ENCODE peak calls at places on chromosomes 4 and X, in five cellular contexts. M, N, E, R and C are unnamed samples.

GRCh38 chr4:78057135-78057599 is at the start of gene FRAS1:
- DNase-seq in M (no peak), N (peak), E (peak), R (no peak), C (no peak)

GRCh38 chr4:55794053-55794452 is 25.5 kb upstream of the EXOC1L start:
- DNase-seq in M (no peak), N (no peak), E (no peak), R (no peak), C (no peak)

GRCh38 chr4:170497105-170497504 is 407.3 kb upstream of the AADAT start:
- DNase-seq in M (peak), N (no peak), E (no peak), R (no peak), C (no peak)

GRCh38 chrX:45758738-45759397 is 558.2 kb upstream of the DIPK2B start:
- DNase-seq in M (peak), N (no peak), E (no peak), R (no peak), C (no peak)

GRCh38 chr4:13933163-13933562 is 305.6 kb upstream of the BOD1L1 start:
- DNase-seq in M (peak), N (peak), E (no peak), R (no peak), C (no peak)

GRCh38 chr4:1874207-1874606 is 3.0 kb downstream of the NSD2 start:
- DNase-seq in M (no peak), N (no peak), E (no peak), R (no peak), C (no peak)

GRCh38 chr4:68175562-68176155 is 46.0 kb upstream of the TMPRSS11F start:
- DNase-seq in M (peak), N (peak), E (no peak), R (peak), C (no peak)

GRCh38 chr4:28469886-28470285 is 1609.2 kb downstream of the STIM2 start:
- DNase-seq in M (peak), N (no peak), E (no peak), R (no peak), C (no peak)

GRCh38 chr4:149572711-149573110 is 242.9 kb downstream of the IQCM start:
- DNase-seq in M (no peak), N (no peak), E (no peak), R (no peak), C (no peak)

GRCh38 chrX:42714981-42715688 is 62.8 kb downstream of the PPP1R2C start:
- DNase-seq in M (no peak), N (peak), E (peak), R (no peak), C (peak)

GRCh38 chr4:108301583-108302256 is 133.0 kb upstream of the LEF1 start:
- DNase-seq in M (no peak), N (no peak), E (no peak), R (no peak), C (no peak)

GRCh38 chrX:13996650-13997049 is 33.0 kb downstream of the GEMIN8 start:
- DNase-seq in M (no peak), N (no peak), E (no peak), R (no peak), C (no peak)

GRCh38 chrX:103361798-103362197 is 5.5 kb downstream of the TCEAL9 start:
- DNase-seq in M (no peak), N (no peak), E (no peak), R (no peak), C (no peak)

GRCh38 chr4:170623899-170624298 is 534.1 kb upstream of the AADAT start:
- DNase-seq in M (no peak), N (no peak), E (no peak), R (no peak), C (no peak)

GRCh38 chrX:44244008-44244407 is 99.5 kb downstream of the EFHC2 start:
- DNase-seq in M (peak), N (peak), E (no peak), R (no peak), C (no peak)

GRCh38 chr4:102988429-102989020 is 31.0 kb downstream of the SLC9B1 start:
- DNase-seq in M (no peak), N (no peak), E (no peak), R (no peak), C (no peak)

GRCh38 chr4:7719354-7720174 is 220.1 kb downstream of the AFAP1 start:
- DNase-seq in M (peak), N (peak), E (peak), R (no peak), C (peak)

GRCh38 chr4:148834804-148835598 is 392.8 kb upstream of the NR3C2 start:
- DNase-seq in M (peak), N (peak), E (peak), R (no peak), C (no peak)

GRCh38 chr4:72577211-72577610 is 8.2 kb upstream of the ADAMTS3 start:
- DNase-seq in M (no peak), N (no peak), E (no peak), R (no peak), C (no peak)

GRCh38 chr4:76954489-76954888 is 4.9 kb downstream of the SEPTIN11 start:
- DNase-seq in M (no peak), N (no peak), E (no peak), R (no peak), C (no peak)

GRCh38 chrX:106742831-106743230 is 16.3 kb downstream of the RNF128 start:
- DNase-seq in M (no peak), N (no peak), E (no peak), R (no peak), C (no peak)

GRCh38 chr4:77196866-77197265 is 39.9 kb downstream of the CCNG2 start:
- DNase-seq in M (no peak), N (no peak), E (no peak), R (no peak), C (no peak)

GRCh38 chr4:128573781-128574508 is 235.6 kb upstream of the JADE1 start:
- DNase-seq in M (peak), N (peak), E (no peak), R (peak), C (no peak)

GRCh38 chrX:94430091-94430490 is 756.1 kb downstream of the FAM133A start:
- DNase-seq in M (no peak), N (no peak), E (no peak), R (no peak), C (no peak)

GRCh38 chr4:87430038-87430437 is 7.7 kb downstream of the NUDT9 start:
- DNase-seq in M (no peak), N (no peak), E (no peak), R (no peak), C (no peak)

GRCh38 chrX:13790206-13791131 is 26.4 kb downstream of the GPM6B start:
- DNase-seq in M (peak), N (no peak), E (no peak), R (no peak), C (no peak)

GRCh38 chr4:153082322-153083301 is 121.6 kb upstream of the TRIM2 start:
- DNase-seq in M (no peak), N (no peak), E (no peak), R (no peak), C (no peak)

GRCh38 chr4:162684371-162684700 is 482.4 kb downstream of the NAF1 start:
- DNase-seq in M (no peak), N (no peak), E (no peak), R (no peak), C (no peak)

GRCh38 chr4:7110546-7110945 is 42.7 kb upstream of the GRPEL1 start:
- DNase-seq in M (no peak), N (no peak), E (peak), R (no peak), C (no peak)

GRCh38 chrX:23118890-23119527 is 119.2 kb downstream of the DDX53 start:
- DNase-seq in M (no peak), N (no peak), E (no peak), R (no peak), C (no peak)

GRCh38 chr4:48578132-48578964 is 88.3 kb downstream of the ZAR1 start:
- DNase-seq in M (peak), N (peak), E (no peak), R (peak), C (peak)

GRCh38 chr4:8053688-8054449 is 104.7 kb downstream of the ABLIM2 start:
- DNase-seq in M (no peak), N (no peak), E (no peak), R (no peak), C (no peak)

GRCh38 chrX:68648960-68649359 is 1.5 kb downstream of the STARD8 start:
- DNase-seq in M (no peak), N (peak), E (no peak), R (no peak), C (no peak)

GRCh38 chrX:68650491-68650890 is 3.0 kb downstream of the STARD8 start:
- DNase-seq in M (peak), N (no peak), E (no peak), R (no peak), C (no peak)

GRCh38 chrX:68646421-68646820 is 1.0 kb upstream of the STARD8 start:
- DNase-seq in M (no peak), N (no peak), E (no peak), R (no peak), C (no peak)

GRCh38 chrX:68652327-68652930 is 5.0 kb downstream of the STARD8 start:
- DNase-seq in M (peak), N (no peak), E (no peak), R (no peak), C (no peak)

DNA sequence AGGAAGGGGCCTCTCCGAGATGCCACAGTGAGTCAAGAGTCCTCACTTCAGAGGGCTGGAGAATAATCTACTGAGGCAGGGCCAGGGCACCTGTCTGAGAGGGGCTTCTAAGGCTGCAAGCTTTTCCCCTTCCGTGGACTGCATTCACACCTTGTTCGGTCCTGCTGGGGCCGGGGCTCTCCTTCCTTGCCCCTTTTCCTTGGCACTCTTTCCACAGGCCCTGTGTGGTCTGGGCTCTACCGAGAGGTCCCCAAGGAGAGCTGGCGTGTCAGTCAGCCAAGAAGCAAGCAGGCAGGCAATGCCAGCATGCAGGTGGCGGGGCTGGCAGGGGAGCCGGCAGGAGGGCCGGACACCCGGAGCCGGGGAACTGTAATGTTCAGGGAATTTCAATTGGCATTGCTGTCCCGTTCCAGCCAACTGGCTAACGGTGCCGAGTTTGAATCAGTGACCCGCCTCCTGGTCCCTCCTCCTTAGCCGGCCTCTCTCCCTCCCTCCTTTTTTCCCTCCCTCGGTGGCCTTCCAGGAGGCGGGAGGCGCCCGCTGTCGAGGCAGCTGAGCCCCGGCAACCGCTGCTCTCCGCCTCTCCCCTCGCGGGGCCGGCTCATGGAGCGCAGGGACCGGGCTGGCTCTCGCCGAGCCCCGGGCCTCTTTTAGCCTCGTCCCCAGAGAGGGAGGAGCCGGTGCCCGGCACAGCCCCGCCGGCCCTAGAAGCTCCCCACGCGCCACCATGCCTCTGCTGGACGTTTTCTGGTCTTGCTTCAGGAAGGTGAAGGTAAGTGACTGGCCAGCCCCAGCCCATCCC is at the start of gene STARD8:
- DNase-seq in M (peak), N (peak), E (peak), R (no peak), C (no peak)
- H3K4me3 ChIP-seq in M (peak), N (no peak), E (peak), R (peak), C (no peak)

DNA sequence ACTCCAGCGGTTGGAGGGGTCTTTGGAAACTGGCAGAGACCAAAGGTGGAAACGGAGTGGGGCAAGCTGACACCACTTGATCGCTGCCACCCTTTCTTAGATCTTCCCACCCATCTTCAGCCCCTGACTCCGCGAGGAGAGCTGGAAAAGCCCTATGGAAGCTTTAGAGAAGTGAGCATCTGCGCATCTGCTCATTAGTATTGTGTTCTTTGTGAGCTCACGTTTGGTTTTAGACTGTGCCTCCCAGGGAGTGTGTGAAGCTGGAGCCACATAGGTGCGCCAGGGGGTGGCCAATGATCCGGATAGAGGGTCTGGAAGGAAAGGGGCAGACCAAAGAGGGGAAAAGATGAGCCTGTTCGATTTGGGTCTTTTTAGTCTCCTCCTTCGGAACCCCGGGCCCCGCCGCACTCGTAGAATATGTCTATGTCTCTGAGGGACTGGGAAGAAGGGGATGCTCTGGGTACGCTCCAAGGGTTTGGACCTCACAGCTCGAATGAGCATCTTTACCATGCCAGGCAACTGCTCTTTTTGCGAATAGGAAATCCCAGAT is 564 bp upstream of the DKK2 start:
- DNase-seq in M (no peak), N (no peak), E (no peak), R (no peak), C (no peak)
- H3K4me3 ChIP-seq in M (peak), N (peak), E (peak), R (peak), C (no peak)

DNA sequence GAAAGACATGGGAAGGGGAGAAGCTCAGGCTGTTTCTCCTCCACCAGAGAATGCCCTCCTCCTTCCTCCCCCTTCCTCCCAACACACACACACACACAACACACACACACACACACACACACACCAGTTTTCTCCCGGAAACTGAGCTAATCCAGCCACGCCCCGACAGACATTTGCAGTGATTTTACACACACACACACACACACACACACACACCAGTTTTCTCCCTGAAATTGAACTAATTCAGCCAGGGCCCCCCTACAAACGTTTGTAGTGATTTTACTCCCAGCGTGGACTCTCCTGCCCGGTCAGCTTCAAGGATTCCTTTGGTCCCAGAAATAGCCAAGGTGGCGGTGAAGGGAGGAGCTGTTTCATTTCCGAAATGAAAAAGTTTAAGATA is 32.9 kb upstream of the STX18 start:
- DNase-seq in M (peak), N (no peak), E (peak), R (no peak), C (no peak)
- H3K4me3 ChIP-seq in M (peak), N (peak), E (peak), R (peak), C (peak)

DNA sequence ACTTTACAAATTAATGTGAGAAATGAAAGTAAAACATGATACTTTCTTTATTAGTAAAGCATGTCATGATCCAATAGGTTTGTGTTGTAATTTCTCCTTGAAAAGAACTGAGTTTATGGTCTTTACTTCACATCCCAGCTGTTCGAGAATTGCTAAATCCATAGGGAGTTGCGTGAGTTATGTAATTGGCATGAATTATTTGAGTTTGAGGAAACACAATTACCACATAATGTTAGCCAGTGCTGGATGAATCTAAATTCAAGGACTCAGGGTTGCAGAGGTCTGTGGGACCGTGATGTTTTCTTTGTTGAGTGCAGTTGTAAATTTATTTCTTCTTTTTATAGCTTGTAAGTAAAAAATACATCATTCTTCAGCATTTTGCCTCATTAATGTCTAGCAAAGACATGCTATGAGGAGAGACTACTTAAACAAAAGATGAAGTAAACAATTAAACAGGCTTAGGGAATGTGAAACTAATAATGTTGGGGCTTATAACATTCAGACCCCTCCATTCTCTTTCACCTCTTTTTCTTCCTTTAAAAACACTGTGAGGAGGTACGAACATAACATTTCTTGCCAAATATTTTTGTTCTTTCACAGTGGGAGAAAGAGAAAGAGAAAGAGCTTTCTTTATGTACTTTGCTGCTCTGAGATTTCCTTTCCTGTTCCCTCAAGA is 159.7 kb upstream of the ANK2 start:
- DNase-seq in M (peak), N (no peak), E (no peak), R (no peak), C (no peak)
- H3K4me3 ChIP-seq in M (peak), N (no peak), E (peak), R (no peak), C (no peak)

GRCh38 chr4:173345648-173346047 is 11.5 kb upstream of the HMGB2 start:
- DNase-seq in M (no peak), N (no peak), E (no peak), R (no peak), C (no peak)
- H3K4me3 ChIP-seq in M (no peak), N (no peak), E (no peak), R (no peak), C (no peak)

GRCh38 chr4:101065346-101065745 is 282.0 kb downstream of the PPP3CA start:
- DNase-seq in M (no peak), N (no peak), E (no peak), R (no peak), C (no peak)
- H3K4me3 ChIP-seq in M (no peak), N (no peak), E (no peak), R (no peak), C (no peak)

GRCh38 chr4:57205580-57205979 is 95.4 kb upstream of the IGFBP7 start:
- DNase-seq in M (no peak), N (no peak), E (no peak), R (no peak), C (no peak)

GRCh38 chr4:57211131-57211530 is 100.9 kb upstream of the IGFBP7 start:
- DNase-seq in M (no peak), N (no peak), E (no peak), R (no peak), C (no peak)

DNA sequence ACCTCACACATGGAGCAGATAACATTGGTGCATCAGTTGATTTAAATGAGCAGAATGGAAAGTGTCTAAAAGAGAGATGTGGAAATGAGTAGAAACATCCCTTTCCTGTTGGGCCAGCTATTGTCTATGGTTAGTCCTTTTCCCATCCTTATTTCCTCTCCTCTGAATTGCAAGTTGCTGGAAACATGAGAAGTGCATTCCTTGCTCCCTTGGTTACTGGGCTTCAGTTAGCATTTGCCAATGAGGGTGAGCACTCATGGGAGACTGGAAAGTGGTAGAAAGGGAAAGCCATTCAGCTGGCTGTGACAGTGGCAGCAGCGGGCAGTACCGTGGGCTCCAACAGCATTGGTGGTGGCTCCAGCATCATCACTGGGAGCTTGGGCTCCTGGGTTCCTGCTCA is 96.0 kb upstream of the IGFBP7 start:
- DNase-seq in M (no peak), N (no peak), E (no peak), R (no peak), C (no peak)
- H3K4me3 ChIP-seq in M (no peak), N (no peak), E (no peak), R (no peak), C (no peak)

DNA sequence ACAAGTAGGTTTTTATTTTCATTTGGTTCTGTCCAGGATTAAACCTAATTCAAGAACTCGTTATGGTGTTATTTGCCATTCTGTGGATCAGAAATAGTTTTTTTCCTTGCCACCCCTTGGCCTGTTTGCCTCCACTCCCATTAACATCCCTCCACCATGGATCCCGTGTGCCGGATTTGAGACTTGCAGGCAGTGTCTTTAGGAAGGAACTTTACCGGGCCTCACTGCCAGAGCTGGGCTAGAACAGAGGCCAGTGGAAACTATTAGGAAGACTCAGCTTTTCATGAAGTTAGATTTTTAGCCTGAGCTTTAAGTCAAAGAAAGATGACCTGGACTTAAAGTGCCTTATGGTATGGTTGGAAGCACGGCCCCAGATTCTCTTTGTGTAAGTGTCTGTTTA is 2.4 kb downstream of the KLHL2 start:
- DNase-seq in M (no peak), N (no peak), E (no peak), R (no peak), C (no peak)
- H3K4me3 ChIP-seq in M (no peak), N (no peak), E (no peak), R (no peak), C (no peak)

GRCh38 chr4:81031389-81032173 is 1.1 kb downstream of the BMP3 start:
- DNase-seq in M (no peak), N (no peak), E (peak), R (no peak), C (no peak)
- H3K4me3 ChIP-seq in M (no peak), N (peak), E (peak), R (no peak), C (peak)

GRCh38 chr4:38868055-38868965 is 704 bp downstream of the FAM114A1 start:
- DNase-seq in M (peak), N (peak), E (peak), R (no peak), C (no peak)

GRCh38 chr4:38867478-38868054 is at the start of gene FAM114A1:
- DNase-seq in M (peak), N (peak), E (peak), R (no peak), C (no peak)

GRCh38 chr4:38870098-38870850 is 2.7 kb downstream of the FAM114A1 start:
- DNase-seq in M (no peak), N (no peak), E (no peak), R (no peak), C (no peak)

GRCh38 chr4:38871593-38871992 is 4.0 kb downstream of the FAM114A1 start:
- DNase-seq in M (no peak), N (no peak), E (no peak), R (no peak), C (no peak)

GRCh38 chr4:38869511-38869910 is 1.9 kb downstream of the FAM114A1 start:
- DNase-seq in M (peak), N (no peak), E (no peak), R (no peak), C (no peak)
- H3K4me3 ChIP-seq in M (peak), N (no peak), E (peak), R (peak), C (no peak)